ENCODE peak calls at places on chromosomes 12 and 14, in five cellular contexts. U is uterus, Q is aorta, B is prostate gland, X is astrocyte. Y is an unnamed sample. For H3K36me3 and H3K27me3, the result is how much of the 10 kb centered on the place peaks cover.

GRCh38 chr14:93031505-93032300 is 84.0 kb downstream of the ITPK1 start:
- DNase-seq in B (no peak), X (no peak), U (no peak), Q (no peak), Y (no peak)

GRCh38 chr12:131397493-131398181 is 313.3 kb upstream of the SFSWAP start:
- DNase-seq in B (no peak), X (no peak), Q (no peak), U (no peak), Y (no peak)

GRCh38 chr12:117692512-117692911 is 276.3 kb downstream of the KSR2 start:
- DNase-seq in X (no peak), B (no peak), U (no peak), Q (no peak), Y (no peak)

GRCh38 chr14:42047421-42048045 is 440.9 kb downstream of the LRFN5 start:
- DNase-seq in Q (no peak), U (no peak), B (no peak), X (peak), Y (no peak)

GRCh38 chr12:15472036-15472435 is 149.7 kb downstream of the PTPRO start:
- DNase-seq in Q (no peak), B (no peak), X (no peak), U (no peak), Y (no peak)

GRCh38 chr12:95820096-95820703 is 29.6 kb upstream of the NTN4 start:
- DNase-seq in X (peak), Q (no peak), U (no peak), B (peak), Y (peak)

GRCh38 chr12:47947273-47947672 is 16.1 kb upstream of the TMEM106C start:
- DNase-seq in U (no peak), X (no peak), B (no peak), Q (no peak), Y (no peak)

GRCh38 chr14:70901218-70901772 is 6.0 kb upstream of the PCNX1 start:
- DNase-seq in Q (no peak), X (peak), B (no peak), U (no peak), Y (peak)

GRCh38 chr12:124496584-124496983 is 70.8 kb downstream of the NCOR2 start:
- DNase-seq in Q (no peak), U (no peak), X (no peak), B (no peak), Y (no peak)

GRCh38 chr14:88933203-88933602 is 108.8 kb downstream of the TTC8 start:
- DNase-seq in B (no peak), U (no peak), Q (no peak), X (peak), Y (no peak)

GRCh38 chr12:27161458-27162228 is 79.3 kb upstream of the C12orf71 start:
- DNase-seq in U (no peak), X (no peak), B (no peak), Q (no peak), Y (no peak)

GRCh38 chr12:93089805-93090569 is 160.9 kb upstream of the EEA1 start:
- DNase-seq in B (no peak), X (peak), U (no peak), Q (no peak), Y (peak)

DNA sequence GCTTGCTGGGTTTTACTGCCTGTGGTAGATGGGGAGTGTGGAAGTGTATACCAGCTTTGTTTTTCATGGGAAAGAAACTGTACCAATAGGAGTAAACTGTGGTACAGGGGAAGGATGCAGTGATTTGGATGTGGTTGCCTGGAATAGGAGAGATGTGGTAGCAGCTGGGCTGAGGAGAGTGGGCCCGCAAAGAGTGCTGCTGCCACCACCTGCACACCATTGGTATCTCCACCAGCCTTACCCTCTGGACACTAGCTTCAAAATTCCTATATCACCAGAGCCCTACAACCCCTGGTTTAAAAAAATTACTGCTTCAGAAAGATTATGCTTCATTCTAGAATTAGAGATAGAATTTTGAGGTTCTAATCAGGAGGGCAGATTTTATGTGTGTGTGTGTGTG is 53.6 kb downstream of the AKAP6 start:
- DNase-seq in Q (no peak), B (no peak), U (no peak), X (no peak), Y (peak)
- H3K36me3 ChIP-seq in Q (under half), B (under half), U (under half), X (under half), Y (under half)

DNA sequence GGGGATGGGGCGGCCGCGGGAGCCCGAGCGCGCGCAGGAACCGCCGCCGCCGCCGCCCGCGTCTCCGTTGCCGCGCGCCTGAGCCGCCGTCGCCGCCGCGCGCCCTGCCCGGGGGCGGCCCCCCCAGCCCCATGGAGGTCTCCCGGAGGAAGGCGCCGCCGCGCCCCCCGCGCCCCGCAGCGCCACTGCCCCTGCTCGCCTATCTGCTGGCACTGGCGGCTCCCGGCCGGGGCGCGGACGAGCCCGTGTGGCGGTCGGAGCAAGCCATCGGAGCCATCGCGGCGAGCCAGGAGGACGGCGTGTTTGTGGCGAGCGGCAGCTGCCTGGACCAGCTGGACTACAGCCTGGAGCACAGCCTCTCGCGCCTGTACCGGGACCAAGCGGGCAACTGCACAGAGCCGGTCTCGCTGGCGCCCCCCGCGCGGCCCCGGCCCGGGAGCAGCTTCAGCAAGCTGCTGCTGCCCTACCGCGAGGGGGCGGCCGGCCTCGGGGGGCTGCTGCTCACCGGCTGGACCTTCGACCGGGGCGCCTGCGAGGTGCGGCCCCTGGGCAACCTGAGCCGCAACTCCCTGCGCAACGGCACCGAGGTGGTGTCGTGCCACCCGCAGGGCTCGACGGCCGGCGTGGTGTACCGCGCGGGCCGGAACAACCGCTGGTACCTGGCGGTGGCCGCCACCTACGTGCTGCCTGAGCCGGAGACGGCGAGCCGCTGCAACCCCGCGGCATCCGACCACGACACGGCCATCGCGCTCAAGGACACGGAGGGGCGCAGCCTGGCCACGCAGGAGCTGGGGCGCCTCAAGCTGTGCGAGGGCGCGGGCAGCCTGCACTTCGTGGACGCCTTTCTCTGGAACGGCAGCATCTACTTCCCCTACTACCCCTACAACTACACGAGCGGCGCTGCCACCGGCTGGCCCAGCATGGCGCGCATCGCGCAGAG is 734 bp downstream of the PLXNC1 start:
- DNase-seq in Q (peak), X (peak), U (peak), B (no peak), Y (peak)
- H3K27me3 ChIP-seq in Q (under half), X (half or more), U (under half), B (under half), Y (under half)

GRCh38 chr12:104348283-104348993 is 44.9 kb downstream of the EID3 start:
- DNase-seq in U (no peak), X (no peak), B (no peak), Q (no peak), Y (no peak)

GRCh38 chr12:104342635-104343249 is 39.2 kb downstream of the EID3 start:
- DNase-seq in X (no peak), Q (no peak), B (no peak), U (no peak), Y (no peak)

GRCh38 chr12:104347374-104348075 is 44.0 kb downstream of the EID3 start:
- DNase-seq in X (no peak), U (no peak), Q (no peak), B (no peak), Y (peak)

GRCh38 chr12:104344682-104345081 is 41.1 kb downstream of the EID3 start:
- DNase-seq in Q (no peak), X (no peak), B (no peak), U (no peak), Y (no peak)

DNA sequence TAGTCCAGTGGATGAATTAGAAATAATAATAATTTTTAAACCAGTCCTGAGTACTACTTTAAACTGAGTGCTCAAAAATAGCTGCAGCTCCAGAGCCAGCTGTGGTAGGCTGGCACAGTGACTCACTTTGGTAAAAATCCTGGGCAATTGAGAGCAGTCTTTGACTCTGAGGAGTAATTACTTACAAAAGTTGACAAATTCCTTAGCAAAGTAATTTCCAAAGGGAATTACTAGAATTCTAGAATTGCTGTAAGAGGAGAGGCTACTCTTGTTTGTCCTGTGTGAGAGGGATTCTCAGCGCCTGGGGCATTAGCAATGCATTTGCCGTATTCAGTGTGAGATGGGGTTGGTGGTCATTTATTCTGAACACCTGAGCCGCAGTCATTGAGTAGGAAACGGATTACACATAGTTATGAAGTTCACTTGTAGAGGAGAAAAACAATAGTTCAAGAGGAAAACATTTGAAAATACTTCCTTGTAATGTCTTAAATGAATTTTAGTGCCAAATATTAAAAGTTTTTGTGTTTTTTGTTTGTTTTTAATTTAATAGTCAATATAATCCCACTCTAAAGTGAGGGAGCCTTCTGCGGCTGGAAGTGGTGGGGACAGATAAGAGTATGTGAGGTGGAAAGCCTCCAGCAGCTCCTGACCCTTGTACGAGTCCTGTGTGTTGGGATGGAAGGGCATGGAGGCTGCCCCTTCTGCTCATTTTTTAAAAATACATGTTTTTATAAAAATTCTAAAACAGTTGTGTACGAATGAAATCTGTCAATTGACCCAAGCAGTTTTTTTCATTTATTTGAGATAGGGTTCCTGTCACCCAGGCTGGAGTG is 41.9 kb downstream of the EID3 start:
- DNase-seq in U (no peak), X (no peak), B (no peak), Q (no peak), Y (no peak)
- H3K36me3 ChIP-seq in U (under half), X (half or more), B (under half), Q (under half), Y (half or more)

GRCh38 chr14:21309956-21310355 is 30.1 kb downstream of the RPGRIP1 start:
- DNase-seq in Q (no peak), X (no peak), B (no peak), U (no peak), Y (no peak)

GRCh38 chr14:21309238-21309636 is 29.4 kb downstream of the RPGRIP1 start:
- DNase-seq in Q (no peak), U (no peak), X (no peak), B (no peak), Y (no peak)

GRCh38 chr14:21317433-21317832 is 37.5 kb downstream of the RPGRIP1 start:
- DNase-seq in X (no peak), Q (no peak), U (no peak), B (no peak), Y (no peak)

GRCh38 chr14:21311614-21312013 is 31.7 kb downstream of the RPGRIP1 start:
- DNase-seq in B (no peak), Q (no peak), U (no peak), X (no peak), Y (no peak)

GRCh38 chr14:21313512-21313911 is 33.6 kb downstream of the RPGRIP1 start:
- DNase-seq in X (no peak), U (no peak), B (no peak), Q (no peak), Y (no peak)
- H3K27me3 ChIP-seq in X (under half), U (under half), B (under half), Q (under half), Y (under half)

GRCh38 chr14:23559010-23559920 is 3.2 kb downstream of the THTPA start:
- DNase-seq in Q (no peak), X (no peak), B (no peak), U (no peak), Y (peak)
- H3K36me3 ChIP-seq in Q (under half), X (under half), B (under half), U (under half), Y (under half)

DNA sequence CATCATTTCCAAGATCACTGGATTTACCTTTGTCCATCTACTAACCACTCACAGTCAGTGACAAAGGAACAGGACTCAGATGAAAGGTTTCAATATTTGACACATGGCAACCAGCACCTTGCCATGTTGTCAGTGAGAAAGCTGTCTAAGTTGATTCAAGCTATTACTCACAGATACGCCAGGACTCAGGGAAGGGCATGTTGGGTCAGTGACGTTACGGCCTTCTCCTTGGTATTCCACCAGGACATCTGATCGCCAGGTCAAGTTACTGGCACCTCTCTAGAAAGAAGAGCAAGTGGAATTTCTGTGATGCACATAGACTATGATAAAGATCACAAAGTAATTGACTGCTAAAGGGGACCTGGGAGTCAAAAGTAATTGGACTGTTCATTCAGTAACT is 36.4 kb downstream of the GNS start:
- DNase-seq in X (no peak), B (no peak), Q (no peak), U (no peak), Y (no peak)
- H3K27me3 ChIP-seq in X (under half), B (under half), Q (under half), U (under half), Y (under half)

Y was measured in adipocyte.